ENCODE peak calls at places on chromosomes 3 and 15, in nine cellular contexts. U is tibial nerve; H is CD4-positive, alpha-beta T cell; B is nephron progenitor cell; I is thyroid gland; F is MCF 10A; M is PC-3; E is HFFc6; S is ovary. D is an unnamed sample.

GRCh38 chr3:193124861-193125260 is 116.2 kb upstream of the PLAAT1 start:
- DNase-seq in S (no peak), I (no peak), E (no peak), M (no peak), H (no peak), B (no peak), U (no peak), F (no peak), D (no peak)

GRCh38 chr15:56040081-56041035 is 46.9 kb upstream of the NEDD4 start:
- DNase-seq in F (peak; percentile 96), M (peak; percentile 85), H (no peak), E (peak; percentile 87), I (peak; percentile 63), B (no peak), U (peak; percentile 20), S (peak; percentile 41), D (no peak)

GRCh38 chr3:65924762-65925161 is 114.0 kb downstream of the MAGI1 start:
- DNase-seq in F (no peak), H (no peak), M (no peak), E (no peak), I (no peak), S (no peak), B (no peak), U (no peak), D (no peak)

GRCh38 chr15:91165850-91166249 is 65.8 kb downstream of the SV2B start:
- DNase-seq in E (no peak), B (no peak), M (no peak), H (no peak), S (no peak), I (no peak), U (no peak), F (no peak), D (no peak)

GRCh38 chr15:54576303-54576935 is 598.2 kb downstream of the UNC13C start:
- DNase-seq in B (no peak), F (no peak), U (no peak), E (no peak), M (no peak), I (no peak), H (no peak), S (no peak), D (no peak)

GRCh38 chr3:4888913-4889846 is 90.1 kb upstream of the BHLHE40 start:
- DNase-seq in U (no peak), F (no peak), B (no peak), M (peak; percentile 31), E (peak; percentile 5), S (no peak), H (no peak), I (no peak), D (no peak)

GRCh38 chr15:83206387-83206970 is 1.1 kb downstream of the HDGFL3 start:
- DNase-seq in B (no peak), M (peak; percentile 6), H (no peak), F (peak; percentile 33), E (no peak), U (no peak), I (no peak), S (no peak), D (peak; percentile 23)

GRCh38 chr3:169863458-169863899 is 6.3 kb downstream of the LRRC31 start:
- DNase-seq in E (peak; percentile 55), I (peak; percentile 76), F (peak; percentile 85), B (peak; percentile 70), M (peak; percentile 92), H (peak; percentile 52), S (peak; percentile 39), U (peak; percentile 38), D (peak; percentile 77)

GRCh38 chr15:85523530-85523929 is 143.1 kb downstream of the AKAP13 start:
- DNase-seq in I (no peak), U (no peak), H (no peak), F (no peak), E (no peak), B (no peak), S (no peak), M (no peak), D (no peak)

GRCh38 chr3:37148208-37148607 is 26.2 kb downstream of the LRRFIP2 start:
- DNase-seq in H (no peak), F (no peak), E (no peak), B (no peak), S (no peak), I (no peak), M (no peak), U (no peak), D (no peak)

GRCh38 chr3:56131976-56132590 is 336.2 kb downstream of the ERC2 start:
- DNase-seq in B (no peak), E (peak; percentile 88), S (no peak), M (peak; percentile 96), U (no peak), H (no peak), F (peak; percentile 95), I (no peak), D (no peak)

GRCh38 chr15:26891448-26891881 is 24.6 kb downstream of the GABRA5 start:
- DNase-seq in H (no peak), B (peak; percentile 90), M (peak; percentile 88), E (peak; percentile 4), F (peak; percentile 5), S (peak; percentile 44), I (peak; percentile 57), U (no peak), D (peak; percentile 95)

GRCh38 chr3:81788650-81789049 is 27.2 kb upstream of the GBE1 start:
- DNase-seq in H (no peak), B (no peak), M (no peak), U (no peak), F (no peak), S (no peak), I (no peak), E (no peak), D (no peak)

GRCh38 chr15:94042163-94042954 is 189.0 kb upstream of the MCTP2 start:
- DNase-seq in I (no peak), S (no peak), B (no peak), H (no peak), E (peak; percentile 57), U (no peak), M (peak; percentile 6), F (peak; percentile 22), D (no peak)

GRCh38 chr3:29128004-29128403 is 152.9 kb upstream of the RBMS3 start:
- DNase-seq in U (no peak), B (peak; percentile 7), M (no peak), F (no peak), I (no peak), S (no peak), H (no peak), E (no peak), D (peak; percentile 20)

GRCh38 chr3:46715507-46716175 is 2.0 kb downstream of the PRSS50 start:
- DNase-seq in M (no peak), S (no peak), F (no peak), H (no peak), U (no peak), B (no peak), E (no peak), I (no peak), D (no peak)

GRCh38 chr15:99197861-99198260 is 51.5 kb downstream of the TTC23 start:
- DNase-seq in E (peak; percentile 3), H (no peak), M (no peak), U (no peak), F (no peak), I (no peak), B (no peak), S (no peak), D (no peak)

GRCh38 chr3:119781330-119782198 is at the start of gene NR1I2:
- DNase-seq in S (no peak), B (no peak), H (no peak), M (no peak), U (no peak), E (no peak), F (no peak), I (no peak), D (no peak)

DNA sequence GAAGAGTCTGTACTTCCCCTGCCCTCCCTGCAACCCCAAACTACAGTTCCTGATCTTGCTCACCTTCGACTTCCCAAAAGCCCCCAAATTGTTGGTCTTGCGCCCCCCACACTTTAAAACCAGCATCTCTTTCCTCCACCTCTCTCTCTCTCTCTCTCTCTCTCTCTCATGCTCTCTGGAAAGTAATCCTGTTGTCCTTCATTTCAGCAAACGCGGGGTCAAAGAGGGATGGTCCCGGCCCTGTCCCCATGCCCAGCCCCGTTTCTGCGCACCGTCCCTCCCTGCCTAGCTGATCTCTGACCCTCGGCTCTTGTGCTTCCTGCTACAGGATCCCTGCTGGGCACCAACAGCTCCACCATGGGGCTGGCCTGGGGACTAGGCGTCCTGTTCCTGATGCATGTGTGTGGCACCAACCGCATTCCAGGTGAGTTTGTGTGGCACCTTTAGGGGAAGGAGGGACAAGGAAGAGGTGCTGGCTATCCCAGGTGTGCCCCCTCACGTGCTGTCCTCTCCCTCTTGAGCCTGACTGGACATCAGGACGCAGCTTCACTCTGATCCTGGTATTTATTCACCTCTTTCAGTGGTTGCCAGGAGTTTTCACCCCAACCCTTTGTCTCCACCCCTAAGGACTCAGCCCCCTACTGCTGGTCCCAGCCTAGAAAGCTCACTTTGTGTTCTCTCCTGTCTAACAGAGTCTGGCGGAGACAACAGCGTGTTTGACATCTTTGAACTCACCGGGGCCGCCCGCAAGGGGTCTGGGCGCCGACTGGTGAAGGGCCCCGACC is 814 bp downstream of the THBS1 start:
- DNase-seq in S (peak; percentile 64), B (peak; percentile 54), E (peak; percentile 96), M (peak; percentile 76), F (peak; percentile 76), H (no peak), U (peak; percentile 48), I (peak; percentile 32), D (peak; percentile 13)
- TF ChIP-seq CTCF in S (no peak), B (no peak), E (peak; percentile 61), M (peak; percentile 70), F (peak; percentile 47), H (no peak), U (peak; percentile 29), I (no peak), D (peak; percentile 34)

GRCh38 chr3:31341130-31341529 is 191.6 kb upstream of the STT3B start:
- DNase-seq in H (no peak), U (no peak), M (no peak), B (peak; percentile 31), E (no peak), I (peak; percentile 19), F (peak; percentile 17), S (no peak), D (no peak)
- TF ChIP-seq CTCF in H (no peak), U (no peak), M (peak; percentile 31), B (no peak), E (peak; percentile 26), I (no peak), F (no peak), S (no peak), D (no peak)

GRCh38 chr3:143128212-143128611 is 8.6 kb downstream of the CHST2 start:
- DNase-seq in S (no peak), U (no peak), H (no peak), B (no peak), I (no peak), E (no peak), F (no peak), M (no peak), D (no peak)
- TF ChIP-seq CTCF in S (no peak), U (no peak), H (no peak), B (no peak), I (no peak), E (no peak), F (no peak), M (no peak), D (no peak)

DNA sequence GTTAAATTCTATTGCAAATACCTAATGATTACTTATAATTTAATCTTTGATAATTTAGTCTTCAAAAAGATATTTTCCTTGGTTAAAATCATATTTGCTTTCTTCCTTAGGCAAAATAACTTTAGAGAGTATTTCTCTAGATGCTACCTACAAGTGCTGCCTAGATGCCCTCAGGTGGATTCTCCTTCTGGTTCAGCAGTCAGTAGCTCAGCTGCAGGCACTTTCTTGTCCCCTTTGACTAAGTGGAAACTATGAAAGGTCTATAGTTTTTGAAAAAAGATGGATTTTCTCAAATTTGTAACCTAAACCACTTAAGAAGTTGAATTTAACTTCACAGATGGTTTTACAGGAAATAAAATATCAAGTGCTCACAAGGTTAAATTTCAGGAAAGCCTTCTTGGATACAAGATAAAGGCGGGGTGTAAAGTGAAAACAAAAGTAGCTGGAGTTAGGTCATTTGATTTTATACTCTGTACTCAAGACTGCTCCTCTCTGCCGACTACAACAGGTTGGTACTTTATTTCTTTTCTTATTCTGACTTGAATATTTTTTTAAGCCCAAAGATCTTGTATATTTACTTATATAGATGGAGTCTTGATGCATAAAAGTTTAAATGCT is at the start of gene ACKR4:
- DNase-seq in F (no peak), B (no peak), S (no peak), M (no peak), I (no peak), E (no peak), H (no peak), U (no peak), D (no peak)
- TF ChIP-seq CTCF in F (no peak), B (no peak), S (no peak), M (no peak), I (no peak), E (no peak), H (no peak), U (no peak), D (no peak)